ENCODE peak calls at places on chromosome 20, in six cellular contexts. D is A549, L is tibial nerve, P is K562, T is spleen, Z is ovary. W is an unnamed sample.

GRCh38 chr20:16007978-16008377 is 565.3 kb downstream of the KIF16B start:
- DNase-seq in D (no peak), L (no peak), P (no peak), T (no peak), Z (no peak), W (no peak)

GRCh38 chr20:12056836-12057235 is 139.1 kb downstream of the BTBD3 start:
- DNase-seq in D (no peak), L (no peak), P (no peak), T (no peak), Z (no peak), W (no peak)

GRCh38 chr20:23024701-23025100 is 10.4 kb upstream of the SSTR4 start:
- DNase-seq in D (no peak), L (no peak), P (no peak), T (no peak), Z (no peak), W (no peak)

GRCh38 chr20:36818185-36818584 is 44.6 kb upstream of the DSN1 start:
- DNase-seq in D (no peak), L (no peak), P (no peak), T (no peak), Z (no peak), W (no peak)

GRCh38 chr20:21225215-21225947 is 77.8 kb upstream of the XRN2 start:
- DNase-seq in D (no peak), L (no peak), P (no peak), T (no peak), Z (no peak), W (no peak)

GRCh38 chr20:17648306-17648646 is 33.8 kb downstream of the RRBP1 start:
- DNase-seq in D (no peak), L (no peak), P (no peak), T (peak; percentile 88), Z (no peak), W (peak; percentile 82)

GRCh38 chr20:8855315-8855714 is 213.6 kb upstream of the PLCB4 start:
- DNase-seq in D (no peak), L (no peak), P (no peak), T (no peak), Z (peak; percentile 41), W (no peak)

GRCh38 chr20:13613917-13614316 is 24.8 kb downstream of the TASP1 start:
- DNase-seq in D (no peak), L (no peak), P (no peak), T (no peak), Z (no peak), W (no peak)

GRCh38 chr20:36541227-36542018 is at the start of gene MYL9:
- DNase-seq in D (no peak), L (peak; percentile 91), P (peak; percentile 94), T (peak; percentile 92), Z (peak; percentile 94), W (peak; percentile 94)

GRCh38 chr20:48758206-48758820 is 69.5 kb downstream of the PREX1 start:
- DNase-seq in D (no peak), L (no peak), P (no peak), T (peak; percentile 90), Z (no peak), W (no peak)

GRCh38 chr20:15836634-15837033 is 736.6 kb downstream of the KIF16B start:
- DNase-seq in D (no peak), L (no peak), P (no peak), T (no peak), Z (no peak), W (no peak)

GRCh38 chr20:40331699-40332098 is 357.3 kb downstream of the MAFB start:
- DNase-seq in D (no peak), L (no peak), P (no peak), T (peak; percentile 80), Z (no peak), W (no peak)

GRCh38 chr20:3559637-3560036 is 88.8 kb downstream of the ATRN start:
- DNase-seq in D (no peak), L (no peak), P (no peak), T (no peak), Z (no peak), W (no peak)

GRCh38 chr20:42134265-42135098 is 516.3 kb upstream of the CHD6 start:
- DNase-seq in D (no peak), L (no peak), P (no peak), T (no peak), Z (no peak), W (no peak)

GRCh38 chr20:18443841-18444240 is 23.0 kb downstream of the DZANK1 start:
- DNase-seq in D (no peak), L (no peak), P (no peak), T (no peak), Z (no peak), W (no peak)

GRCh38 chr20:42985628-42986027 is 204.1 kb downstream of the PTPRT start:
- DNase-seq in D (no peak), L (no peak), P (peak; percentile 20), T (no peak), Z (no peak), W (no peak)

GRCh38 chr20:62355527-62356142 is 11.5 kb downstream of the LAMA5 start:
- DNase-seq in D (no peak), L (no peak), P (no peak), T (no peak), Z (peak; percentile 60), W (no peak)

GRCh38 chr20:38222231-38222922 is 38.2 kb downstream of the KIAA1755 start:
- DNase-seq in D (peak; percentile 84), L (peak; percentile 87), P (peak; percentile 83), T (peak; percentile 83), Z (peak; percentile 63), W (peak; percentile 58)

GRCh38 chr20:3163099-3164042 is 3.7 kb upstream of the FASTKD5 start:
- DNase-seq in D (no peak), L (no peak), P (no peak), T (no peak), Z (no peak), W (no peak)

GRCh38 chr20:36728986-36729385 is 16.9 kb downstream of the NDRG3 start:
- DNase-seq in D (no peak), L (no peak), P (no peak), T (no peak), Z (no peak), W (no peak)

DNA sequence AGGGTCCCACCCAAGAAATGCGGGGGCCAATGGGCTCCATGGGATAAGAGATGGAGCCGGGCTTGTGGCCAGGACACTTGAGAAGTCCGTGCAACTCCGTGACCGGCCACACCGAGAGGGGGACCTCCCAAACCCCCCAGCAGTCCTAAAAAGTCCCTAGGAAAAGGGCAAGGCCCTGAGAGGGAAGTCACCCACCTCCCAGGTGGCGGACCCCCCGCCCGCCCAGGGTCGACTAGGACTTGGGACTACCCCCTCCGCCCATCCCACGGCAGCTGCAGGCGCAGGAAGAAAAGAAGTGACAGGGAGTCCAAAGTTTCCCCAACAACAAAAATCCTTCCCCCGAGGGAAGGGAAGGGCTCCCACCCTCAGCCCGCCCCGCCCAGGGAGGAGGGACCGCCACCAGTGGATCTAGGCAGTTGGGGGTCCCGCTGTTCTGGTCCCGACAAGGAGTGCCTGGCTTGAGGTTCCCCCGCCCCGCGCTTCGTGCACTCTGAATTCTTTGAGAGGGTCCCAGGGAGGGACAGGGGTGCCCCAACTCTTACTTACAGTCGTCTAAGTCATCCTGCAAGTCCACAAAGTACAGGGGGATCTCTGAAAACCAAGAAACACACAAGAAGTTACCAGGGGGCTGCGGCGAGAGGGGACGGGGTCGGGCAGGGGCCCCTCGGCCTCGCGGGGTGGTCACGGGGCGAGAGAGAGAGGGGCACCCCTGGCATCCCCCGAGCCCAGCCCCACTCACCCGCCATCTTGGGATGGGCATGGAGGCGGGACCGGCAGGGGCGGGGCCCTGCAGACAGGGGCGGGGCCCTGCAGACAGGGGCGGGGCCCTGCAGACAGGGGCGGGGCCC is 611 bp upstream of the RAB22A start:
- DNase-seq in D (peak; percentile 54), L (peak; percentile 44), P (peak; percentile 83), T (peak; percentile 96), Z (peak; percentile 71), W (peak; percentile 33)
- TF ChIP-seq POLR2A in D (peak; percentile 81), L (no peak), P (peak; percentile 73), T (no peak), Z (no peak), W (no peak)

DNA sequence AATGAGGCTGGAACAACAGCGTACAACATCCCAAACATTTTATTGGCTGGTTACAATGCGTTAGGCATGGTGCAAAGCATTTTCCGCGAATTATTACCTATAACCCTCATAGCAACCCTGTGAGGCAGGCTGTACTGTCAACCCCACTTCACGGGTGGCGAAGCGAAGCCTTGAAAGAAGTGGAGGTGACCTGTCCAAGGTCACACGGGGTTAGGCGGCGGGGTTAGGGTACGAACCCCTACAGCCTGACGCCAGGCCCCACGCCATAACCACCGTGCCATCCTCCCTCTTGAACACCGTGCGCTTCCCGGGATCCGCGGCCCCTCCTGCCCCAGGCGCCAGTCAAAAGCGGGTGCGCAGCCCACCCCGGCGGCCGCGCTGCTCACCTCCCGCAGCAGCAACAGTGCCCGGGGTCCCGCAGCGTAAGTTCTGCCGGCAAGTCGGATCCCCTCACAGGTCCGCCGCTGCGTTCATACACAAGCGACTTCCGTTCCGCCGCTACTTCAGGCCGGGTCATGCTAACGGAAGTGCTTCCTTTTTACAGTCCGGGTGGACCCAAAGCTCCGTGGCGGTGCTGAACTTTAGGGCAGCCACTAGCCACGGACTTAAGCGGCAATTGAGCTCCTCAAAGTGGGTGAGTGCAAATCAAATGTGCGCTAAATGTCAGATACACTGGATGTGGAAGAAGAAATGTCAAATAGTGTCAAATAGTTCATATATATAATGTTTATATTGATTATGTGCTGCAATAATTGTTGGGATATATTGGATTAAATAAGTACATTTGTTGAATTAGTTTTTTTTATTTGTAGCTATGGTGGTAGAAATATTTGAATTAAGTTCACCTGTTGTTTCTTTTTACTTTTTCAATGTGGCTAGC is at the start of gene CDK5RAP1:
- DNase-seq in D (peak; percentile 79), L (peak; percentile 84), P (peak; percentile 87), T (peak; percentile 95), Z (peak; percentile 83), W (peak; percentile 89)
- TF ChIP-seq POLR2A in D (peak; percentile 90), L (no peak), P (peak; percentile 90), T (no peak), Z (peak; percentile 49), W (peak; percentile 68)

GRCh38 chr20:45974896-45975565 is 3.0 kb upstream of the ZNF335 start:
- DNase-seq in D (no peak), L (no peak), P (no peak), T (peak; percentile 64), Z (peak; percentile 11), W (no peak)

GRCh38 chr20:45971675-45972499 is at the start of gene ZNF335:
- DNase-seq in D (peak; percentile 92), L (peak; percentile 90), P (peak; percentile 99), T (peak; percentile 99), Z (peak; percentile 95), W (peak; percentile 95)

GRCh38 chr20:45971425-45971674 is 653 bp downstream of the ZNF335 start:
- DNase-seq in D (no peak), L (no peak), P (no peak), T (no peak), Z (no peak), W (no peak)

GRCh38 chr20:45970646-45971424 is 1.2 kb downstream of the ZNF335 start:
- DNase-seq in D (no peak), L (peak; percentile 43), P (no peak), T (peak; percentile 93), Z (peak; percentile 52), W (no peak)

GRCh38 chr20:45972500-45973183 is 639 bp upstream of the ZNF335 start:
- DNase-seq in D (no peak), L (no peak), P (no peak), T (peak; percentile 97), Z (peak; percentile 24), W (no peak)
- TF ChIP-seq POLR2A in D (peak; percentile 35), L (no peak), P (peak; percentile 95), T (no peak), Z (no peak), W (no peak)

GRCh38 chr20:20017001-20017851 is at the start of gene NAA20:
- DNase-seq in D (peak; percentile 98), L (peak; percentile 81), P (peak; percentile 80), T (peak; percentile 98), Z (peak; percentile 92), W (peak; percentile 98)
- TF ChIP-seq POLR2A in D (peak; percentile 62), L (no peak), P (peak; percentile 51), T (no peak), Z (no peak), W (no peak)

GRCh38 chr20:5949943-5950270 is 426 bp downstream of the TRMT6 start:
- DNase-seq in D (peak; percentile 49), L (no peak), P (no peak), T (no peak), Z (no peak), W (no peak)
- TF ChIP-seq POLR2A in D (no peak), L (no peak), P (no peak), T (no peak), Z (no peak), W (no peak)

W was measured in upper lobe of left lung.